ENCODE peak calls at places on chromosomes 12 and 14, in six cellular contexts. U, M, I, H, Y and D are unnamed samples.

GRCh38 chr12:49870501-49871262 is 27.8 kb upstream of the BCDIN3D start:
- DNase-seq in U (no peak), M (no peak), I (no peak), H (no peak), Y (no peak), D (no peak)

GRCh38 chr14:22448035-22448904 is 140.8 kb downstream of the DAD1 start:
- DNase-seq in U (no peak), M (no peak), I (no peak), H (no peak), Y (no peak), D (no peak)

GRCh38 chr12:92696240-92696639 is 6.5 kb upstream of the PLEKHG7 start:
- DNase-seq in U (peak; percentile 54), M (no peak), I (peak; percentile 62), H (peak; percentile 2), Y (peak; percentile 57), D (no peak)

GRCh38 chr12:80778005-80778541 is 61.4 kb downstream of the MYF5 start:
- DNase-seq in U (peak; percentile 85), M (peak; percentile 68), I (peak; percentile 70), H (peak; percentile 2), Y (peak; percentile 94), D (no peak)

GRCh38 chr12:64323476-64324225 is 66.9 kb downstream of the C12orf56 start:
- DNase-seq in U (no peak), M (no peak), I (no peak), H (no peak), Y (no peak), D (no peak)

GRCh38 chr12:117404940-117405339 is 43.5 kb upstream of the NOS1 start:
- DNase-seq in U (no peak), M (no peak), I (no peak), H (no peak), Y (no peak), D (no peak)

GRCh38 chr14:37590810-37591139 is 4.3 kb downstream of the FOXA1 start:
- DNase-seq in U (no peak), M (no peak), I (no peak), H (no peak), Y (no peak), D (no peak)

GRCh38 chr12:111597731-111598636 is 1.1 kb downstream of the ATXN2 start:
- DNase-seq in U (peak; percentile 51), M (peak; percentile 46), I (peak; percentile 62), H (peak; percentile 63), Y (peak; percentile 45), D (peak; percentile 50)

GRCh38 chr12:27333311-27334009 is 824 bp downstream of the BMAL2 start:
- DNase-seq in U (peak; percentile 47), M (peak; percentile 65), I (peak; percentile 45), H (no peak), Y (peak; percentile 51), D (peak; percentile 16)